ENCODE peak calls at places on chromosome 9, in eight cellular contexts. K, M, W, L, G, I, Z and X are unnamed samples.

GRCh38 chr9:19925674-19926503 is 137.1 kb upstream of the SLC24A2 start:
- DNase-seq in Z (peak; percentile 85), W (peak; percentile 40), G (no peak), L (peak; percentile 42), K (peak; percentile 46), I (peak; percentile 70), M (peak; percentile 67), X (peak; percentile 81)

GRCh38 chr9:88783613-88784230 is 207.5 kb upstream of the S1PR3 start:
- DNase-seq in Z (no peak), L (no peak), G (no peak), K (no peak), I (no peak), W (no peak), M (no peak), X (no peak)

GRCh38 chr9:115770521-115770920 is 383.1 kb upstream of the PAPPA start:
- DNase-seq in W (no peak), I (no peak), Z (no peak), K (no peak), M (no peak), L (no peak), G (no peak), X (no peak)

GRCh38 chr9:126620478-126620877 is 6.8 kb downstream of the LMX1B start:
- DNase-seq in M (no peak), K (no peak), W (no peak), L (no peak), I (no peak), Z (no peak), G (peak; percentile 54), X (no peak)

GRCh38 chr9:10633785-10634184 is 21.0 kb upstream of the PTPRD start:
- DNase-seq in I (no peak), Z (peak; percentile 2), L (no peak), W (no peak), K (no peak), G (no peak), M (no peak), X (no peak)

GRCh38 chr9:96331236-96331947 is 29.4 kb upstream of the HSD17B3 start:
- DNase-seq in M (no peak), G (no peak), L (no peak), I (no peak), W (peak; percentile 79), Z (peak; percentile 79), K (peak; percentile 24), X (no peak)

GRCh38 chr9:7266911-7267555 is 509.3 kb downstream of the KDM4C start:
- DNase-seq in W (no peak), L (no peak), K (no peak), M (peak; percentile 31), G (no peak), I (no peak), Z (no peak), X (no peak)

GRCh38 chr9:116941266-116941665 is 254.2 kb downstream of the TRIM32 start:
- DNase-seq in G (no peak), I (no peak), M (no peak), L (no peak), Z (no peak), W (no peak), K (no peak), X (no peak)

GRCh38 chr9:16207161-16207560 is 654.3 kb downstream of the CCDC171 start:
- DNase-seq in W (no peak), I (no peak), G (no peak), L (no peak), M (no peak), Z (peak; percentile 66), K (no peak), X (no peak)

GRCh38 chr9:134955801-134956200 is 38.1 kb upstream of the FCN1 start:
- DNase-seq in Z (no peak), G (peak; percentile 41), M (no peak), K (no peak), L (no peak), I (no peak), W (no peak), X (no peak)

GRCh38 chr9:110334183-110334582 is 3.5 kb downstream of the TXNDC8 start:
- DNase-seq in I (no peak), L (no peak), G (no peak), W (no peak), Z (no peak), K (no peak), M (no peak), X (no peak)

GRCh38 chr9:127664678-127665507 is 41.9 kb upstream of the CFAP157 start:
- DNase-seq in W (no peak), G (no peak), Z (no peak), I (no peak), K (no peak), M (peak; percentile 57), L (no peak), X (no peak)

GRCh38 chr9:27088981-27089380 is 20.0 kb upstream of the TEK start:
- DNase-seq in M (no peak), Z (no peak), K (no peak), L (no peak), W (no peak), I (no peak), G (no peak), X (no peak)

GRCh38 chr9:137045294-137046093 is 483 bp downstream of the NPDC1 start:
- DNase-seq in L (no peak), I (no peak), W (no peak), G (no peak), M (no peak), K (no peak), Z (no peak), X (no peak)

GRCh38 chr9:105064248-105065118 is 136.5 kb upstream of the ABCA1 start:
- DNase-seq in Z (peak; percentile 100), I (no peak), W (peak; percentile 93), L (peak; percentile 50), G (peak; percentile 96), K (peak; percentile 79), M (peak; percentile 91), X (peak; percentile 98)

GRCh38 chr9:133813749-133814585 is 75.8 kb upstream of the SARDH start:
- DNase-seq in M (no peak), Z (no peak), K (no peak), I (no peak), G (no peak), W (no peak), L (no peak), X (no peak)

GRCh38 chr9:35406183-35406959 is 83.5 kb upstream of the RUSC2 start:
- DNase-seq in K (no peak), G (no peak), I (peak; percentile 15), W (no peak), L (no peak), Z (no peak), M (peak; percentile 69), X (no peak)

GRCh38 chr9:35911690-35912089 is 2.4 kb downstream of the SPAAR start:
- DNase-seq in W (no peak), M (no peak), G (no peak), Z (no peak), I (no peak), K (no peak), L (no peak), X (no peak)

GRCh38 chr9:121503443-121503842 is 3.8 kb upstream of the GGTA1 start:
- DNase-seq in L (no peak), W (no peak), I (no peak), Z (no peak), G (no peak), K (no peak), M (no peak), X (no peak)

GRCh38 chr9:37292896-37293295 is 129.6 kb upstream of the GRHPR start:
- DNase-seq in G (no peak), L (no peak), W (no peak), M (no peak), Z (no peak), I (no peak), K (no peak), X (no peak)

GRCh38 chr9:129378241-129378661 is 200.2 kb upstream of the IER5L start:
- DNase-seq in L (no peak), K (no peak), W (no peak), M (no peak), I (no peak), Z (no peak), G (peak; percentile 52), X (no peak)

GRCh38 chr9:8622871-8623270 is 823.3 kb upstream of the DMAC1 start:
- DNase-seq in G (no peak), I (no peak), M (no peak), K (no peak), Z (no peak), W (no peak), L (no peak), X (no peak)

GRCh38 chr9:74282526-74283253 is 214.4 kb upstream of the RORB start:
- DNase-seq in G (no peak), L (no peak), Z (no peak), K (no peak), M (no peak), W (no peak), I (no peak), X (peak; percentile 9)

GRCh38 chr9:92798358-92798757 is 33.7 kb upstream of the BICD2 start:
- DNase-seq in Z (no peak), G (no peak), W (no peak), L (no peak), K (no peak), I (no peak), M (no peak), X (no peak)

GRCh38 chr9:75197521-75197920 is 109.2 kb downstream of the OSTF1 start:
- DNase-seq in Z (no peak), M (no peak), G (no peak), I (no peak), W (no peak), L (no peak), K (no peak), X (no peak)

GRCh38 chr9:6781476-6781875 is 23.7 kb downstream of the KDM4C start:
- DNase-seq in Z (no peak), W (no peak), M (no peak), I (no peak), L (no peak), G (no peak), K (no peak), X (no peak)

GRCh38 chr9:86708918-86709835 is 238.1 kb downstream of the GAS1 start:
- DNase-seq in M (no peak), W (no peak), K (no peak), I (no peak), G (no peak), L (no peak), Z (no peak), X (no peak)

GRCh38 chr9:116310212-116310611 is 156.6 kb downstream of the PAPPA start:
- DNase-seq in G (no peak), Z (no peak), M (no peak), L (no peak), K (no peak), I (no peak), W (no peak), X (no peak)

GRCh38 chr9:100856238-100856637 is 172.3 kb upstream of the PLPPR1 start:
- DNase-seq in W (no peak), I (no peak), Z (no peak), M (no peak), G (no peak), K (no peak), L (no peak), X (no peak)

GRCh38 chr9:135244751-135245221 is 157.3 kb downstream of the OLFM1 start:
- DNase-seq in Z (peak; percentile 41), L (no peak), W (no peak), G (peak; percentile 64), K (no peak), M (peak; percentile 40), I (no peak), X (no peak)

GRCh38 chr9:125121156-125121555 is 22.2 kb downstream of the SCAI start:
- DNase-seq in W (no peak), L (no peak), I (no peak), M (no peak), K (no peak), Z (peak; percentile 64), G (no peak), X (no peak)

GRCh38 chr9:72477862-72478564 is 43.4 kb upstream of the TMC1 start:
- DNase-seq in M (peak; percentile 44), Z (peak; percentile 85), W (peak; percentile 99), L (no peak), K (peak; percentile 66), G (no peak), I (no peak), X (peak; percentile 84)

GRCh38 chr9:93108301-93109041 is 12.5 kb downstream of the CARD19 start:
- DNase-seq in G (peak; percentile 76), K (no peak), W (no peak), L (no peak), M (no peak), Z (no peak), I (no peak), X (no peak)